ENCODE peak calls at places on chromosomes 6 and 20, in seven cellular contexts. One of them, this sample, is unnamed.

GRCh38 chr6:3360727-3361045 is 96.2 kb downstream of the SLC22A23 start:
- DNase-seq in GM12865: no peak
- DNase-seq in NB4: no peak
- DNase-seq in cardiac fibroblast: no peak
- DNase-seq in colonic mucosa: no peak
- DNase-seq in dorsolateral prefrontal cortex: no peak
- DNase-seq in ovary: no peak
- DNase-seq in this sample: no peak

GRCh38 chr6:347951-348859 is 43.3 kb upstream of the IRF4 start:
- DNase-seq in GM12865: no peak
- DNase-seq in NB4: no peak
- DNase-seq in cardiac fibroblast: no peak
- DNase-seq in colonic mucosa: no peak
- DNase-seq in dorsolateral prefrontal cortex: no peak
- DNase-seq in ovary: no peak
- DNase-seq in this sample: no peak

GRCh38 chr20:676967-677366 is 1.4 kb upstream of the SCRT2 start:
- DNase-seq in GM12865: no peak
- DNase-seq in NB4: peak; percentile 57
- DNase-seq in cardiac fibroblast: no peak
- DNase-seq in colonic mucosa: no peak
- DNase-seq in dorsolateral prefrontal cortex: no peak
- DNase-seq in ovary: no peak
- DNase-seq in this sample: no peak

GRCh38 chr6:121491576-121491975 is 56.1 kb downstream of the GJA1 start:
- DNase-seq in GM12865: no peak
- DNase-seq in NB4: no peak
- DNase-seq in cardiac fibroblast: no peak
- DNase-seq in colonic mucosa: no peak
- DNase-seq in dorsolateral prefrontal cortex: no peak
- DNase-seq in ovary: no peak
- DNase-seq in this sample: no peak

GRCh38 chr6:27237089-27237723 is 10.3 kb upstream of the PRSS16 start:
- DNase-seq in GM12865: peak; percentile 81
- DNase-seq in NB4: peak; percentile 69
- DNase-seq in cardiac fibroblast: peak; percentile 87
- DNase-seq in colonic mucosa: peak; percentile 37
- DNase-seq in dorsolateral prefrontal cortex: no peak
- DNase-seq in ovary: no peak
- DNase-seq in this sample: peak; percentile 66

GRCh38 chr6:20098267-20098876 is 113.9 kb downstream of the MBOAT1 start:
- DNase-seq in GM12865: no peak
- DNase-seq in NB4: no peak
- DNase-seq in cardiac fibroblast: no peak
- DNase-seq in colonic mucosa: no peak
- DNase-seq in dorsolateral prefrontal cortex: no peak
- DNase-seq in ovary: no peak
- DNase-seq in this sample: no peak

GRCh38 chr6:90295854-90296345 is 743 bp downstream of the BACH2 start:
- DNase-seq in GM12865: peak; percentile 55
- DNase-seq in NB4: peak; percentile 52
- DNase-seq in cardiac fibroblast: peak; percentile 59
- DNase-seq in colonic mucosa: peak; percentile 66
- DNase-seq in dorsolateral prefrontal cortex: peak; percentile 76
- DNase-seq in ovary: peak; percentile 81
- DNase-seq in this sample: peak; percentile 20

GRCh38 chr6:107489636-107490567 is at the start of gene SOBP:
- DNase-seq in GM12865: peak; percentile 38
- DNase-seq in NB4: peak; percentile 72
- DNase-seq in cardiac fibroblast: peak; percentile 38
- DNase-seq in colonic mucosa: peak; percentile 31
- DNase-seq in dorsolateral prefrontal cortex: peak; percentile 77
- DNase-seq in ovary: peak; percentile 84
- DNase-seq in this sample: no peak

GRCh38 chr6:609905-610304 is 47.0 kb downstream of the HUS1B start:
- DNase-seq in GM12865: no peak
- DNase-seq in NB4: no peak
- DNase-seq in cardiac fibroblast: no peak
- DNase-seq in colonic mucosa: no peak
- DNase-seq in dorsolateral prefrontal cortex: no peak
- DNase-seq in ovary: no peak
- DNase-seq in this sample: no peak

GRCh38 chr6:40805336-40805735 is 218.2 kb upstream of the LRFN2 start:
- DNase-seq in GM12865: no peak
- DNase-seq in NB4: no peak
- DNase-seq in cardiac fibroblast: no peak
- DNase-seq in colonic mucosa: no peak
- DNase-seq in dorsolateral prefrontal cortex: no peak
- DNase-seq in ovary: no peak
- DNase-seq in this sample: no peak

GRCh38 chr20:53384392-53384791 is 209.2 kb downstream of the ZNF217 start:
- DNase-seq in GM12865: no peak
- DNase-seq in NB4: no peak
- DNase-seq in cardiac fibroblast: no peak
- DNase-seq in colonic mucosa: no peak
- DNase-seq in dorsolateral prefrontal cortex: no peak
- DNase-seq in ovary: no peak
- DNase-seq in this sample: no peak

GRCh38 chr6:157017861-157018260 is 240.7 kb downstream of the ARID1B start:
- DNase-seq in GM12865: no peak
- DNase-seq in NB4: peak; percentile 34
- DNase-seq in cardiac fibroblast: no peak
- DNase-seq in colonic mucosa: no peak
- DNase-seq in dorsolateral prefrontal cortex: no peak
- DNase-seq in ovary: no peak
- DNase-seq in this sample: no peak

GRCh38 chr6:89146748-89147715 is 1.2 kb downstream of the PM20D2 start:
- DNase-seq in GM12865: peak; percentile 45
- DNase-seq in NB4: peak; percentile 64
- DNase-seq in cardiac fibroblast: peak; percentile 62
- DNase-seq in colonic mucosa: no peak
- DNase-seq in dorsolateral prefrontal cortex: no peak
- DNase-seq in ovary: no peak
- DNase-seq in this sample: peak; percentile 12

GRCh38 chr20:37200376-37200775 is 21.0 kb upstream of the MROH8 start:
- DNase-seq in GM12865: no peak
- DNase-seq in NB4: no peak
- DNase-seq in cardiac fibroblast: no peak
- DNase-seq in colonic mucosa: no peak
- DNase-seq in dorsolateral prefrontal cortex: no peak
- DNase-seq in ovary: no peak
- DNase-seq in this sample: no peak

GRCh38 chr6:43860285-43860684 is 90.3 kb downstream of the VEGFA start:
- DNase-seq in GM12865: no peak
- DNase-seq in NB4: no peak
- DNase-seq in cardiac fibroblast: no peak
- DNase-seq in colonic mucosa: no peak
- DNase-seq in dorsolateral prefrontal cortex: no peak
- DNase-seq in ovary: no peak
- DNase-seq in this sample: no peak

GRCh38 chr20:24432057-24432456 is 37.4 kb upstream of the SYNDIG1 start:
- DNase-seq in GM12865: no peak
- DNase-seq in NB4: no peak
- DNase-seq in cardiac fibroblast: no peak
- DNase-seq in colonic mucosa: peak; percentile 36
- DNase-seq in dorsolateral prefrontal cortex: no peak
- DNase-seq in ovary: no peak
- DNase-seq in this sample: no peak
- TF ChIP-seq CTCF in GM12865: no peak
- TF ChIP-seq CTCF in NB4: no peak
- TF ChIP-seq CTCF in cardiac fibroblast: no peak
- TF ChIP-seq CTCF in colonic mucosa: no peak
- TF ChIP-seq CTCF in dorsolateral prefrontal cortex: no peak
- TF ChIP-seq CTCF in ovary: no peak
- TF ChIP-seq CTCF in this sample: no peak

GRCh38 chr6:83709748-83710050 is 798 bp upstream of the SNAP91 start:
- DNase-seq in GM12865: no peak
- DNase-seq in NB4: no peak
- DNase-seq in cardiac fibroblast: no peak
- DNase-seq in colonic mucosa: no peak
- DNase-seq in dorsolateral prefrontal cortex: no peak
- DNase-seq in ovary: no peak
- DNase-seq in this sample: no peak

GRCh38 chr6:83708970-83709747 is at the start of gene SNAP91:
- DNase-seq in GM12865: peak; percentile 26
- DNase-seq in NB4: no peak
- DNase-seq in cardiac fibroblast: no peak
- DNase-seq in colonic mucosa: no peak
- DNase-seq in dorsolateral prefrontal cortex: peak; percentile 87
- DNase-seq in ovary: peak; percentile 29
- DNase-seq in this sample: no peak

GRCh38 chr6:83711958-83712357 is 3.1 kb upstream of the SNAP91 start:
- DNase-seq in GM12865: no peak
- DNase-seq in NB4: peak; percentile 4
- DNase-seq in cardiac fibroblast: no peak
- DNase-seq in colonic mucosa: no peak
- DNase-seq in dorsolateral prefrontal cortex: no peak
- DNase-seq in ovary: no peak
- DNase-seq in this sample: no peak

GRCh38 chr6:83708546-83708969 is 343 bp downstream of the SNAP91 start:
- DNase-seq in GM12865: no peak
- DNase-seq in NB4: no peak
- DNase-seq in cardiac fibroblast: peak; percentile 21
- DNase-seq in colonic mucosa: no peak
- DNase-seq in dorsolateral prefrontal cortex: peak; percentile 39
- DNase-seq in ovary: no peak
- DNase-seq in this sample: no peak

DNA sequence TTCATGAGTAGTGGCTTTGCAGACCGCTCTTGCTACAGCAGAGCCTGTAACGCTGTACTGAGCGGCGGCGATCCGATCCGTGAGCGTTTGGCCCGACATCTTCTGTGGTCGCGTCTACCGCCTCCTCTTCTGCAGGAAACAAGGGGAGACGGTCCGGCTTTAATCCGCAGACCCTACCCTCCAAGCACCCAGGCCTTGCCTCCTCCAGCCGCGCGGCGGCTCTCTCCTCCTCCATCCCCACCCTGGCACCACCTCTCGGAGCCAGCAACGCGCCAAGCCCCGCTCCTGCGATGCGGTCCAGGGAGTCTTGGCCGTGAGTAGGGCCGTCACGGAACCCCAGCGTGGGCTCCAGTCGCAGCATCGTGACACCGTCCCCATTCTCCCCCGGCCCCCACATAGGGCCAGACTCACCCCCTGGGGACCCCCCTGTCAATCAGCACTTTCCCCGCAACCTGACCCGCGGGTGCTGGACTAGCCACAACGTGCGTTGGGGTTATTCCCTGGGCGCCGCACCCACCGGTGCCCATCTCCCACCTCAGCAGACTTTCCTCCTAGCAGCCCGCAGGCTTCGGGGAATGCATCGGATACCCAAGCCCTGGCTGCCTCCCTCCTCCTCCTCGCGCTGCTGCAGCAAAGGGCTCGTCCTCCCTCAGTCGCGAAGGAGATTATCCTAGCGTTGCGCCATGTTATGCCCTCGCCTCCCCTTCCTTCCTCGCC is 914 bp downstream of the SNAP91 start:
- DNase-seq in GM12865: no peak
- DNase-seq in NB4: no peak
- DNase-seq in cardiac fibroblast: peak; percentile 2
- DNase-seq in colonic mucosa: no peak
- DNase-seq in dorsolateral prefrontal cortex: peak; percentile 58
- DNase-seq in ovary: no peak
- DNase-seq in this sample: no peak
- H3K4me3 ChIP-seq in GM12865: peak overlapping the region; percentile 7
- H3K4me3 ChIP-seq in NB4: no peak overlapping the region
- H3K4me3 ChIP-seq in cardiac fibroblast: peak overlapping the region; percentile 48
- H3K4me3 ChIP-seq in colonic mucosa: peak overlapping the region; percentile 23
- H3K4me3 ChIP-seq in dorsolateral prefrontal cortex: peak overlapping the region; percentile 86
- H3K4me3 ChIP-seq in ovary: peak overlapping the region; percentile 32
- H3K4me3 ChIP-seq in this sample: peak overlapping the region; percentile 31

GRCh38 chr20:10131612-10132345 is 86.9 kb upstream of the SNAP25 start:
- DNase-seq in GM12865: no peak
- DNase-seq in NB4: no peak
- DNase-seq in cardiac fibroblast: peak; percentile 40
- DNase-seq in colonic mucosa: no peak
- DNase-seq in dorsolateral prefrontal cortex: peak; percentile 88
- DNase-seq in ovary: peak; percentile 73
- DNase-seq in this sample: peak; percentile 20
- TF ChIP-seq CTCF in GM12865: no peak
- TF ChIP-seq CTCF in NB4: no peak
- TF ChIP-seq CTCF in cardiac fibroblast: no peak
- TF ChIP-seq CTCF in colonic mucosa: no peak
- TF ChIP-seq CTCF in dorsolateral prefrontal cortex: no peak
- TF ChIP-seq CTCF in ovary: no peak
- TF ChIP-seq CTCF in this sample: no peak

GRCh38 chr6:145735356-145736165 is at the start of gene EPM2A:
- DNase-seq in GM12865: peak; percentile 94
- DNase-seq in NB4: peak; percentile 86
- DNase-seq in cardiac fibroblast: peak; percentile 76
- DNase-seq in colonic mucosa: peak; percentile 80
- DNase-seq in dorsolateral prefrontal cortex: peak; percentile 77
- DNase-seq in ovary: peak; percentile 82
- DNase-seq in this sample: no peak

GRCh38 chr6:145733207-145733606 is 2.1 kb downstream of the EPM2A start:
- DNase-seq in GM12865: no peak
- DNase-seq in NB4: no peak
- DNase-seq in cardiac fibroblast: no peak
- DNase-seq in colonic mucosa: no peak
- DNase-seq in dorsolateral prefrontal cortex: no peak
- DNase-seq in ovary: no peak
- DNase-seq in this sample: no peak

GRCh38 chr6:145732788-145733187 is 2.5 kb downstream of the EPM2A start:
- DNase-seq in GM12865: no peak
- DNase-seq in NB4: peak; percentile 17
- DNase-seq in cardiac fibroblast: no peak
- DNase-seq in colonic mucosa: no peak
- DNase-seq in dorsolateral prefrontal cortex: no peak
- DNase-seq in ovary: no peak
- DNase-seq in this sample: no peak

GRCh38 chr6:145733770-145734169 is 1.6 kb downstream of the EPM2A start:
- DNase-seq in GM12865: no peak
- DNase-seq in NB4: peak; percentile 55
- DNase-seq in cardiac fibroblast: no peak
- DNase-seq in colonic mucosa: no peak
- DNase-seq in dorsolateral prefrontal cortex: no peak
- DNase-seq in ovary: no peak
- DNase-seq in this sample: no peak

DNA sequence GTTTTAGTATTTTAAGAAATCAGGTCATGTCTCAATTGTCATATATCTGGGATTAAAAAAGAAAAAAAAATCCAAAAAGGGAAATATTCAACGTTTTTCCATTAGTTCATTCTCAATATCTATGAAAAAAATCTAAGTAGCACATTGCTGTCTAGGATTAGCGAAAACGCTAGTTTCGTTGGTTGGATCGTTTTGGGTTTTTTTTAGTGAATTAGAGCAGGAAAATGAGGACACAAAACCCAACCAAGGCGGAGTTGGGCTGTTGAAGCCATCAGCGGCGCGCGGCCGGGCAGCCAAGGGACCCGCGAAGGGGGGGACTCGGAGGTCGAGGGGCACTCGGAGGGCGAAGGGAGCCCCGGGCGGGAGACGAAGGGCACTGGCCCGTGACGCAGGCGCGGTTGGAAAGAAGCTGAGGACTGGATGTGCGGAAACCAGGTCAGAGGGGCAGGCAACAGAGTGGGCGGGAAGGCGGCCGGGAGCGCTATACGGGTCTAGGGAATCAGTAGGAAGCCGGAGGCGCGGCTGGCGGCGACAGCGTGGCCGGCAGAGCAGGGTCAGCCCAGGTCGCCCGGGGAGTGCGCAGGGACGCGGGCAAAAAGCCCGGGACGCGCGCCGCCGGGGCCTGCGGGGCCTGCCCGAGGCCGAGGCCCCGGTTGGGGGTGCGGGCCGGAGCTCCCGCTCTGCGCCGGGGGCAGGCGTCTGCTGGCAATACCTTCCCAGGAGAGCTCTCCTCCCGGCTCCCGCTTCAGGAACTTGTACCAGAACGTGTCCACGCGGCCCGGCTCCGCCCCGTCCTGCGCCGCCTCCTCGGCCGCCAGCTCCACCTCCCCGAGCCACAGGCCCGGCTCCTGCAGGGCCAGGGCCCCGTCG is 599 bp downstream of the EPM2A start:
- DNase-seq in GM12865: peak; percentile 93
- DNase-seq in NB4: peak; percentile 96
- DNase-seq in cardiac fibroblast: peak; percentile 90
- DNase-seq in colonic mucosa: peak; percentile 90
- DNase-seq in dorsolateral prefrontal cortex: peak; percentile 83
- DNase-seq in ovary: peak; percentile 85
- DNase-seq in this sample: peak; percentile 65
- H3K4me3 ChIP-seq in GM12865: peak overlapping the region; percentile 92
- H3K4me3 ChIP-seq in NB4: peak overlapping the region; percentile 71
- H3K4me3 ChIP-seq in cardiac fibroblast: peak overlapping the region; percentile 72
- H3K4me3 ChIP-seq in colonic mucosa: peak overlapping the region; percentile 73
- H3K4me3 ChIP-seq in dorsolateral prefrontal cortex: peak overlapping the region; percentile 78
- H3K4me3 ChIP-seq in ovary: peak overlapping the region; percentile 57
- H3K4me3 ChIP-seq in this sample: peak overlapping the region; percentile 61

This sample was measured in HFF-Myc.